ENCODE peak calls at places on chromosomes 12 and 14, in five cellular contexts. B is EL; U is amniotic stem cell; C is stimulated activated CD8-positive, alpha-beta memory T cell treated with anti-CD3 and anti-CD28 coated beads, Interleukin-7, amount 100 ng/mL, for 1 hour; V is activated T-helper 1 cell treated with anti-CD3 and anti-CD28 coated beads, Interleukin-2, amount 50 U/mL, for 16 hours. E is an unnamed sample.

GRCh38 chr14:35682802-35683201 is 126.3 kb downstream of the RALGAPA1 start:
- DNase-seq in U (no peak), B (no peak), V (no peak), C (no peak), E (no peak)

GRCh38 chr12:75862692-75863471 is 168.7 kb downstream of the PHLDA1 start:
- DNase-seq in C (no peak), B (peak; percentile 82), U (peak; percentile 23), V (no peak), E (no peak)

GRCh38 chr12:9332564-9332963 is 124.4 kb upstream of the PZP start:
- DNase-seq in V (no peak), C (no peak), B (no peak), U (no peak), E (no peak)

GRCh38 chr12:29858270-29858786 is 74.6 kb upstream of the TMTC1 start:
- DNase-seq in U (no peak), B (no peak), V (no peak), C (no peak), E (no peak)

GRCh38 chr14:50085570-50086315 is 30.6 kb downstream of the VCPKMT start:
- DNase-seq in B (peak; percentile 79), V (no peak), C (no peak), U (no peak), E (no peak)

GRCh38 chr12:58919271-58920101 is 818 bp downstream of the LRIG3 start:
- DNase-seq in V (no peak), C (no peak), B (peak; percentile 60), U (no peak), E (no peak)

GRCh38 chr12:130621696-130622298 is 94.3 kb downstream of the RIMBP2 start:
- DNase-seq in C (no peak), U (no peak), B (no peak), V (no peak), E (no peak)

GRCh38 chr14:28101992-28102391 is 664.6 kb upstream of the FOXG1 start:
- DNase-seq in B (no peak), V (no peak), U (no peak), C (no peak), E (no peak)

GRCh38 chr12:19630536-19630935 is 191.2 kb downstream of the AEBP2 start:
- DNase-seq in C (no peak), V (no peak), U (no peak), B (no peak), E (no peak)

GRCh38 chr12:102601621-102602020 is 121.3 kb upstream of the IGF1 start:
- DNase-seq in C (no peak), V (no peak), U (no peak), B (no peak), E (no peak)

GRCh38 chr14:104870368-104871144 is 5.5 kb downstream of the CEP170B start:
- DNase-seq in U (no peak), V (no peak), B (no peak), C (no peak), E (no peak)

GRCh38 chr14:24042733-24043132 is 9.1 kb upstream of the CARMIL3 start:
- DNase-seq in C (no peak), B (no peak), V (no peak), U (no peak), E (no peak)

GRCh38 chr12:54379401-54380201 is 4.9 kb downstream of the ZNF385A start:
- DNase-seq in C (peak; percentile 70), V (peak; percentile 81), U (peak; percentile 71), B (peak; percentile 89), E (peak; percentile 74)

GRCh38 chr12:9741726-9742125 is 8.8 kb upstream of the CLECL1 start:
- DNase-seq in V (peak; percentile 61), U (no peak), C (peak; percentile 37), B (no peak), E (peak; percentile 44)

GRCh38 chr14:63991833-63992232 is 139.0 kb downstream of the SYNE2 start:
- DNase-seq in U (no peak), B (no peak), V (no peak), C (no peak), E (no peak)

GRCh38 chr12:97778111-97778510 is 315.5 kb downstream of the RMST start:
- DNase-seq in C (no peak), B (no peak), V (no peak), U (no peak), E (no peak)

GRCh38 chr14:91078095-91078737 is 17.8 kb upstream of the RPS6KA5 start:
- DNase-seq in C (no peak), B (no peak), V (peak; percentile 16), U (no peak), E (peak; percentile 38)

GRCh38 chr14:69803753-69804152 is 6.7 kb upstream of the SLC10A1 start:
- DNase-seq in B (no peak), V (no peak), U (no peak), C (no peak), E (no peak)

GRCh38 chr14:78253986-78254385 is 83.8 kb downstream of the NRXN3 start:
- DNase-seq in V (no peak), U (no peak), B (peak; percentile 90), C (no peak), E (no peak)

GRCh38 chr12:52518574-52519469 is 1.4 kb downstream of the KRT5 start:
- DNase-seq in V (no peak), C (no peak), U (no peak), B (no peak), E (peak; percentile 4)

GRCh38 chr12:67669217-67669924 is 20.8 kb downstream of the DYRK2 start:
- DNase-seq in U (no peak), V (no peak), C (no peak), B (no peak), E (no peak)

GRCh38 chr14:53093206-53093605 is 59.9 kb downstream of the DDHD1 start:
- DNase-seq in V (no peak), C (no peak), U (no peak), B (no peak), E (no peak)

GRCh38 chr12:102643871-102644551 is 163.6 kb upstream of the IGF1 start:
- DNase-seq in B (no peak), C (no peak), U (no peak), V (no peak), E (no peak)

GRCh38 chr12:66217342-66217929 is 28.4 kb downstream of the IRAK3 start:
- DNase-seq in V (no peak), B (no peak), C (no peak), U (no peak), E (no peak)

GRCh38 chr12:108575199-108575912 is 13.0 kb downstream of the ISCU start:
- DNase-seq in V (no peak), C (no peak), B (no peak), U (no peak), E (no peak)

GRCh38 chr14:33918256-33918655 is 32.6 kb downstream of the EGLN3 start:
- DNase-seq in U (no peak), C (no peak), B (no peak), V (no peak), E (no peak)

GRCh38 chr14:105568859-105569766 is 42.7 kb downstream of the TMEM121 start:
- DNase-seq in U (no peak), C (no peak), B (no peak), V (no peak), E (no peak)

GRCh38 chr12:72289633-72290032 is 17.5 kb downstream of the TRHDE start:
- DNase-seq in U (no peak), B (peak; percentile 41), V (no peak), C (no peak), E (no peak)

GRCh38 chr12:126087692-126088091 is 1022.5 kb downstream of the AACS start:
- DNase-seq in B (no peak), U (no peak), C (no peak), V (no peak), E (no peak)

GRCh38 chr14:104349950-104350349 is 211.6 kb downstream of the KIF26A start:
- DNase-seq in B (no peak), U (no peak), V (no peak), C (no peak), E (no peak)

GRCh38 chr12:132747896-132748295 is 13.7 kb downstream of the ANKLE2 start:
- DNase-seq in U (no peak), B (no peak), V (no peak), C (no peak), E (no peak)

GRCh38 chr14:72801841-72802587 is 91.9 kb downstream of the DPF3 start:
- DNase-seq in C (no peak), V (no peak), B (peak; percentile 39), U (no peak), E (no peak)

GRCh38 chr12:2035421-2036080 is 17.2 kb upstream of the CACNA1C start:
- DNase-seq in C (no peak), U (no peak), V (no peak), B (no peak), E (no peak)

GRCh38 chr12:103517161-103517560 is 21.4 kb upstream of the C12orf42 start:
- DNase-seq in B (no peak), C (no peak), U (no peak), V (no peak), E (no peak)

GRCh38 chr14:101026341-101026740 is 122.8 kb upstream of the RTL1 start:
- DNase-seq in C (no peak), B (no peak), V (no peak), U (no peak), E (no peak)

E was measured in central memory CD8-positive, alpha-beta T cell.